ENCODE peak calls at places on chromosomes 4 and X, in five cellular contexts. B is right cardiac atrium; F is CD4-positive, CD25-positive, alpha-beta regulatory T cell; O is trophoblast cell; U is SK-N-MC. V is an unnamed sample.

GRCh38 chrX:68652327-68652930 is 5.0 kb downstream of the STARD8 start:
- DNase-seq in B (no peak), F (peak), O (no peak), U (no peak), V (no peak)

GRCh38 chr4:37471971-37472370 is 214.2 kb downstream of the RELL1 start:
- DNase-seq in B (no peak), F (no peak), O (peak), U (no peak), V (peak)

GRCh38 chr4:13705521-13706035 is 78.1 kb upstream of the BOD1L1 start:
- DNase-seq in B (peak), F (no peak), O (no peak), U (no peak), V (peak)

GRCh38 chrX:45710081-45710801 is 509.6 kb upstream of the DIPK2B start:
- DNase-seq in B (no peak), F (peak), O (peak), U (no peak), V (peak)

GRCh38 chr4:67765928-67766327 is 11.7 kb upstream of the GNRHR start:
- DNase-seq in B (no peak), F (no peak), O (no peak), U (no peak), V (peak)

GRCh38 chrX:107700317-107700774 is 72.0 kb downstream of the PRPS1 start:
- DNase-seq in B (no peak), F (no peak), O (peak), U (no peak), V (peak)

GRCh38 chr4:113467581-113467980 is 294.0 kb downstream of the CAMK2D start:
- DNase-seq in B (no peak), F (no peak), O (peak), U (no peak), V (peak)

GRCh38 chrX:130197464-130197863 is 25.7 kb downstream of the RAB33A start:
- DNase-seq in B (no peak), F (no peak), O (no peak), U (no peak), V (no peak)

GRCh38 chr4:111807556-111807955 is 337.7 kb upstream of the FAM241A start:
- DNase-seq in B (no peak), F (no peak), O (no peak), U (no peak), V (no peak)

GRCh38 chr4:48047896-48048295 is 31.3 kb downstream of the NIPAL1 start:
- DNase-seq in B (no peak), F (no peak), O (no peak), U (no peak), V (no peak)

GRCh38 chr4:177574446-177574845 is 132.2 kb upstream of the AGA start:
- DNase-seq in B (no peak), F (no peak), O (no peak), U (no peak), V (no peak)
- H3K4me3 ChIP-seq in B (no peak), F (no peak), O (no peak), U (no peak), V (no peak)

GRCh38 chrX:13087322-13088154 is 43.1 kb upstream of the FAM9C start:
- DNase-seq in B (no peak), F (peak), O (peak), U (no peak), V (peak)
- H3K4me3 ChIP-seq in B (no peak), F (peak), O (no peak), U (no peak), V (no peak)

DNA sequence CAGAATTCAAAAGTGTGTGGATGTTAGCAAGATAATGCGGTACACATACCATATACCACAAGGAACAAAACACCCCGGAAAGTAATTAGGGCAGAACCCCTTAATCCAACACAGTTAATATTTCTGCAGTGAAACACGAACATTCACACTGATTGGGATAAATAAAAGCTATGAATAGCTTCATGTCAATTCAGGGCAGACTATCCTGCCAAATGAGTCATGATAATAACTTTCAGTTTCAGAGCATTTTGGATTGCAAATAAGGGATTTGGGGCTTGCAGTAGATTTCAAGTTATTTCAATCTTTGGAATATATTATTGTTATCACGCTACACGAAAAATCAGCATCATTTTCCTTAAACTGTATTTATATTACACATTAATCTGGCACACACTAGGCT is 24.3 kb downstream of the IRF2 start:
- DNase-seq in B (no peak), F (no peak), O (no peak), U (no peak), V (peak)
- H3K4me3 ChIP-seq in B (no peak), F (no peak), O (no peak), U (no peak), V (no peak)

GRCh38 chr4:118757761-118758213 is 72.6 kb downstream of the METTL14 start:
- DNase-seq in B (no peak), F (no peak), O (no peak), U (no peak), V (peak)

GRCh38 chr4:118756429-118756828 is 71.2 kb downstream of the METTL14 start:
- DNase-seq in B (no peak), F (no peak), O (no peak), U (no peak), V (no peak)

GRCh38 chr4:118758293-118758692 is 73.1 kb downstream of the METTL14 start:
- DNase-seq in B (no peak), F (no peak), O (no peak), U (no peak), V (no peak)

GRCh38 chr4:118755438-118756226 is 70.4 kb downstream of the METTL14 start:
- DNase-seq in B (no peak), F (no peak), O (no peak), U (no peak), V (no peak)

GRCh38 chr4:118756958-118757357 is 71.8 kb downstream of the METTL14 start:
- DNase-seq in B (no peak), F (no peak), O (peak), U (no peak), V (no peak)
- H3K4me3 ChIP-seq in B (no peak), F (no peak), O (no peak), U (no peak), V (no peak)

GRCh38 chr4:15373363-15373762 is 54.5 kb upstream of the C1QTNF7 start:
- DNase-seq in B (no peak), F (no peak), O (peak), U (no peak), V (no peak)

GRCh38 chr4:15375707-15376106 is 52.1 kb upstream of the C1QTNF7 start:
- DNase-seq in B (no peak), F (peak), O (no peak), U (no peak), V (no peak)

GRCh38 chr4:15376145-15376544 is 51.7 kb upstream of the C1QTNF7 start:
- DNase-seq in B (no peak), F (no peak), O (no peak), U (no peak), V (no peak)

GRCh38 chr4:15376594-15376993 is 51.2 kb upstream of the C1QTNF7 start:
- DNase-seq in B (no peak), F (no peak), O (peak), U (no peak), V (peak)

GRCh38 chr4:15374697-15375096 is 53.1 kb upstream of the C1QTNF7 start:
- DNase-seq in B (no peak), F (no peak), O (no peak), U (no peak), V (no peak)
- H3K4me3 ChIP-seq in B (peak), F (no peak), O (no peak), U (no peak), V (no peak)

DNA sequence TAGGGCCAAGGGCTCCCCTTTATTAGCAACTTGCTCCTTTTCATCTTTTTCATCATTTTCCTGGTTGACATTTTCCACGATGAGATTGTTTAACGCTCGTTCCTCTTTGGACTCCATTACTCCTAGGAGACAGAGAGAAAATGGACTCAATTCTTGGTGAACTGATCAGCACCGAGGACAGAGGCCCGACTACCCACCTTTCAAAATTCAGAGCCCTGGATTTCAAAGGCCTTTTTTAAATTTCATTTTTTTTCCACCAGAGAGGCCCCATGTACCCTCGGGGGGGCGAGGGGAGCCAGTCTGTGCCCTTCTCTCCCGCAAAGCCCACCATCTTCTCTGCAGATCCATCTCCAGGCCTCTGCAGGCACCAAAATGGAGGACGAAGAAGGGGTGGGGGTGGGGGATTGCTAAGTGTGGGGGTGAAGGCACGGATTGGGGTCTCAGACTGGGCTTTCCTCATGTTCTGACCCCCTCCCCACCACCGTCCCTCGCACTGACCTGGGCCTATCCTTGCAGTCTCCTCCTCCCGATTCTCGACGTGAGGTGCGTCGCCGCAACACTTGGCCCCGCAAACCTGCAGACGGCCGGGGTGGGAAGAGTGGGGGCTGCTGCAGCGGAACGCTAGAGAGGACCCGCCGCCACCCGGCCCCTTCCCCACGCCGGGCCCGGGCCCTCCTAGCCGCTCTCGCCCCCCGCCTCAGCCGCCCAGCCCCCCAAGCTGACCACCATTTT is 764 bp downstream of the BEX2 start:
- DNase-seq in B (no peak), F (peak), O (no peak), U (no peak), V (no peak)
- H3K4me3 ChIP-seq in B (peak), F (no peak), O (peak), U (peak), V (peak)

DNA sequence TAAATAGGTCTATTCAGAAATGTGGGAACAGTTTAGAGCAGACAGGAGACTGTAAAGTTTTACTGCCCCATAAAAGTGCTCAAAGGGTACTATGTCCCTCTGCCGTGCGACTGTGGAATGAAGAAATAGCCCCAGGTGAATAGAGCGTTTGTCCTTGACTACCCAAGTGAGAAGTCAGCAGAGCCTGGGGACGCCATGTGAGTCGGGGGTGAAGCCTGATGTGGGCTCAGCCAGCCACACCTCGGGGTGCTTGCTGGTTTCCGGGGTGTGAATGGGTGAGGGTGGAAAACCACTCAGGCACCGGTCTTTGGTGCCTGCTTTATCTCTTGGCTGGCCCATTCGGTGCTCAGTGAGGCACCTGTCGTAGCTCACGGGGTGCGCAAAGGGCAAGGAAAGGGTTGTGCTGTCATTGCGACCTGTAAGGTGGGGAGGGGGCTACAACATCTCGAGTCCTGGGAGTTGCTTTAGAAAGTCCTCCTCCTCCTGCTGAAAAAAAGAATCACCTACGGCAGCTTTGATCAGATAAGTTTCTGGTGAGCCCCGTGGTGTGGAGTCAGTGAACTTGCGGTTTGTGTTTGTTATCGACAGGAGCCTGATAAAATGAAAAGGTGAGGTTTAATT is 895 bp downstream of the TRIM2 start:
- DNase-seq in B (no peak), F (peak), O (peak), U (no peak), V (no peak)
- H3K4me3 ChIP-seq in B (no peak), F (peak), O (no peak), U (peak), V (no peak)

DNA sequence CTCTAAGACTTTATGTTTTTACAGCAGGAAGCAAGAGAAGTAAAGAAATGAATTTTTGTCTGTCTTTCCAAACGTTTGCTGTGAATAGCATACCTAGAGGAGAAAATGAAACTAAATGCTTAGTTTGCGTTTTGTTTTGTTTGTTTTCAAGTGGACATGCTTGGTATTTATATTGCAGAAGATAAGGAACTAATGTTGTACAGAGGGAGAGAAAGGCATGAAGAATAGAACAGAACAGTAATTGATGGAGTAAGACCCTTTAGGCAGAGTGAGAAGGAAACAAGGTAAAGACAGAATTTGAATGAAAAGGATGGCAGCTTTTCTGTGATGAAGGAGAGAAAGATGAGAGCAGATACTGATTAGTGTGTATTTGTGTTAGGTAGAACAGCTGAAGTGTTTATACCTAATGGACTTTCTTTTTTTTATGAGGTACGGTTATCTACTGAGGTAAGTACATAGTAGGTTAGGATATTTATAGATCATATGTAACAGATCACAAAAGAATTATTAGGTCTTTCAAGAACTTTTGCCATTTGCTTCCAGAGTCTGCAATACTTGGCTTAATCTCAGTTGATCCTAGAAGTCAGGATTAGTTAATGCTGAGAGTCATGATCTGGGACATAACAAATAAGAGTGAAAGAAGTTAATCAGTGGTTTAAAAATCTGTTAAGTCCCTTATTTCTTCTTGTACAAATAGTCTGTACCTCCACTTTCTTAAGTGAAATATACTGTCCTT is 36.9 kb downstream of the FABP2 start:
- DNase-seq in B (no peak), F (peak), O (peak), U (no peak), V (peak)
- H3K4me3 ChIP-seq in B (no peak), F (peak), O (no peak), U (no peak), V (no peak)

DNA sequence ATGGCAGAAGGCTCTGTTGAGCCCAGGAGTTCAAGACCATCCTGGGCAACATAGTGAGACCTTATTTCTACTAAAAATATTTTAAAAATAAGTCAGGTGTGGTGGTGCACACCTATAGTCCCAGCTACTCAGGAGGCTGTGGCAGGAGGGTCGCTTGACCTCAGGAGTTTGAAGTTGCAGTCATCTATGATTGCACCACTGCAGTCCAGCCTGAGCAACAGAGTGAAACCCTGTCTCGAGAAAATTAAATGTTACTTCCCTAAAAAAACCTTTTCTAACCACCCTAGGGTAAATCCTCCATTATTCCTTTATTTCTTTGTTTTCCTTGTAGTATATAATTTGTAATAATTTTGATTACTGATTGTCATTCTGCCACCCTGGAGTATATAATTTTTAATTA is 7.9 kb downstream of the FAM200B start:
- DNase-seq in B (no peak), F (no peak), O (no peak), U (no peak), V (no peak)
- H3K4me3 ChIP-seq in B (no peak), F (no peak), O (no peak), U (no peak), V (no peak)

GRCh38 chrX:56726609-56727008 is 2.4 kb upstream of the NBDY start:
- DNase-seq in B (no peak), F (peak), O (peak), U (no peak), V (peak)

GRCh38 chrX:56729152-56729557 is at the start of gene NBDY:
- DNase-seq in B (peak), F (peak), O (peak), U (no peak), V (peak)

GRCh38 chrX:56728321-56728720 is 722 bp upstream of the NBDY start:
- DNase-seq in B (no peak), F (peak), O (no peak), U (no peak), V (peak)

GRCh38 chrX:56727531-56727930 is 1.5 kb upstream of the NBDY start:
- DNase-seq in B (no peak), F (no peak), O (no peak), U (no peak), V (no peak)

DNA sequence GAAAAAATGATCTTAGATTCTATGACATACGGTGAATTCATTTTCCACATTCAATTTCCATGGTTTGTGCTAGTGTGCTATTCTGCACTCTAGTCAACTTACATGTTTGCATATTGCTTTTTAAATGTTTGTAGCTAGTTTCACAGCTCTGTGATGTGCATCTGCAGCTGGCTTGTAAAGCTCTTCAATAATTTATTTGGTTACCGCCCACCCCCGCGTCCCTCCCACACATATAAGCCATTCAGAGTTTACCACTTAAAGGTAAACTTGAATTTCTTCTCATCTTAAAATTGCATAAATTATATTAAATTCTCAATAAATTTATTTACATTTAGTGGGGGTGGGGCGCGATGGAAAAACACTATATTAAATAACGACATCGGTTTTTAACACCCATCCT is 291 bp upstream of the NBDY start:
- DNase-seq in B (no peak), F (peak), O (peak), U (no peak), V (no peak)
- H3K4me3 ChIP-seq in B (peak), F (peak), O (no peak), U (peak), V (peak)

V was measured in bronchial epithelial cell.